ENCODE peak calls at places on chromosome 13, in ten cellular contexts. S is AG04450, H is glutamatergic neuron, T is adrenal gland, X is fibroblast of mammary gland, V is left ventricle myocardium inferior, A is AG10803, W is GM10248, M is IMR-90, Z is AG09309. N is an unnamed sample.

GRCh38 chr13:31037351-31037750 is 104.9 kb downstream of the TEX26 start:
- DNase-seq in T (no peak), S (no peak), H (no peak), A (no peak), V (no peak), Z (no peak), X (no peak), W (no peak), M (no peak), N (no peak)

GRCh38 chr13:94813920-94814500 is 101.7 kb upstream of the SOX21 start:
- DNase-seq in M (no peak), V (no peak), X (no peak), T (no peak), A (no peak), W (peak; percentile 34), S (no peak), Z (no peak), H (no peak), N (no peak)

GRCh38 chr13:27038323-27038722 is 133.3 kb downstream of the USP12 start:
- DNase-seq in H (no peak), W (no peak), V (no peak), Z (no peak), T (no peak), M (peak; percentile 74), S (no peak), X (peak; percentile 67), A (peak; percentile 74), N (no peak)

GRCh38 chr13:32278456-32278855 is 36.7 kb downstream of the ZAR1L start:
- DNase-seq in Z (no peak), H (no peak), X (peak; percentile 78), A (peak; percentile 23), V (no peak), S (peak; percentile 50), M (peak; percentile 91), T (no peak), W (peak; percentile 36), N (no peak)

GRCh38 chr13:24264976-24265375 is 44.4 kb upstream of the C1QTNF9 start:
- DNase-seq in S (no peak), Z (no peak), A (no peak), M (no peak), X (no peak), V (no peak), W (no peak), T (no peak), H (no peak), N (no peak)

GRCh38 chr13:36841411-36841810 is 22.4 kb downstream of the RFXAP start:
- DNase-seq in M (no peak), S (no peak), Z (no peak), W (no peak), X (peak; percentile 22), H (no peak), T (no peak), V (no peak), A (no peak), N (no peak)

GRCh38 chr13:95201814-95202521 is 99.3 kb downstream of the ABCC4 start:
- DNase-seq in X (no peak), S (no peak), T (no peak), W (no peak), Z (no peak), M (peak; percentile 50), A (peak; percentile 56), V (no peak), H (no peak), N (no peak)

GRCh38 chr13:100100115-100100879 is 11.4 kb downstream of the PCCA start:
- DNase-seq in W (no peak), A (peak; percentile 57), Z (no peak), M (peak; percentile 87), H (no peak), S (peak; percentile 50), X (peak; percentile 79), T (peak; percentile 40), V (no peak), N (no peak)

GRCh38 chr13:66353664-66354063 is 876.5 kb downstream of the PCDH9 start:
- DNase-seq in X (no peak), T (no peak), V (no peak), S (no peak), Z (no peak), W (no peak), A (no peak), M (no peak), H (no peak), N (no peak)

GRCh38 chr13:106176103-106176502 is 359.4 kb downstream of the EFNB2 start:
- DNase-seq in M (peak; percentile 78), Z (peak; percentile 46), A (peak; percentile 78), X (peak; percentile 82), W (no peak), H (no peak), V (no peak), T (no peak), S (no peak), N (no peak)

GRCh38 chr13:104773775-104774174 is 1707.6 kb upstream of the SLC10A2 start:
- DNase-seq in Z (no peak), V (no peak), S (peak; percentile 21), H (no peak), T (no peak), W (no peak), X (peak; percentile 54), A (peak; percentile 19), M (peak; percentile 54), N (no peak)

GRCh38 chr13:19117913-19118739 is 63.5 kb downstream of the TUBA3C start:
- DNase-seq in W (no peak), X (no peak), M (no peak), T (no peak), A (no peak), H (no peak), V (no peak), S (no peak), Z (no peak), N (no peak)
- TF ChIP-seq CTCF in W (no peak), X (no peak), M (no peak), T (no peak), A (no peak), H (no peak), V (no peak), S (no peak), Z (no peak), N (no peak)

GRCh38 chr13:103288114-103288513 is 221.9 kb upstream of the SLC10A2 start:
- DNase-seq in M (no peak), A (no peak), X (no peak), V (no peak), T (no peak), H (no peak), W (no peak), Z (no peak), S (no peak), N (no peak)
- TF ChIP-seq CTCF in M (no peak), A (no peak), X (no peak), V (no peak), T (no peak), H (no peak), W (no peak), Z (no peak), S (no peak), N (no peak)

GRCh38 chr13:109427695-109428094 is 358.7 kb downstream of the IRS2 start:
- DNase-seq in V (no peak), M (no peak), T (no peak), A (no peak), W (no peak), X (no peak), Z (no peak), H (no peak), S (no peak), N (no peak)
- TF ChIP-seq CTCF in V (no peak), M (no peak), T (no peak), A (no peak), W (no peak), X (no peak), Z (no peak), H (no peak), S (no peak), N (no peak)

GRCh38 chr13:30017880-30018279 is 167.5 kb upstream of the UBL3 start:
- DNase-seq in S (no peak), A (no peak), T (no peak), Z (no peak), V (no peak), H (peak; percentile 31), X (no peak), W (no peak), M (no peak), N (no peak)
- TF ChIP-seq CTCF in S (no peak), A (no peak), T (no peak), Z (no peak), V (no peak), H (peak; percentile 22), X (no peak), W (no peak), M (no peak), N (no peak)

GRCh38 chr13:98397861-98398260 is 179.0 kb downstream of the STK24 start:
- DNase-seq in V (no peak), X (no peak), W (no peak), Z (no peak), H (no peak), M (no peak), T (no peak), A (no peak), S (no peak), N (no peak)

GRCh38 chr13:98396071-98396710 is 180.7 kb downstream of the STK24 start:
- DNase-seq in V (no peak), X (peak; percentile 39), M (peak; percentile 6), W (no peak), T (no peak), Z (no peak), H (no peak), A (no peak), S (no peak), N (no peak)

GRCh38 chr13:98394820-98395510 is 181.9 kb downstream of the STK24 start:
- DNase-seq in V (no peak), S (no peak), Z (no peak), W (no peak), H (no peak), X (no peak), T (no peak), M (no peak), A (no peak), N (no peak)

GRCh38 chr13:98399756-98400155 is 177.2 kb downstream of the STK24 start:
- DNase-seq in A (peak; percentile 93), T (no peak), Z (peak; percentile 81), V (no peak), W (no peak), S (no peak), X (no peak), M (no peak), H (no peak), N (no peak)

GRCh38 chr13:98397221-98397620 is 179.7 kb downstream of the STK24 start:
- DNase-seq in A (no peak), S (no peak), T (no peak), X (peak; percentile 12), M (peak; percentile 40), V (no peak), W (no peak), H (no peak), Z (no peak), N (no peak)
- TF ChIP-seq CTCF in A (peak; percentile 54), S (peak; percentile 55), T (peak; percentile 23), X (peak; percentile 24), M (peak; percentile 43), V (peak; percentile 49), W (no peak), H (no peak), Z (peak; percentile 42), N (no peak)

GRCh38 chr13:35789335-35790166 is 313.1 kb upstream of the MAB21L1 start:
- DNase-seq in M (peak; percentile 61), X (peak; percentile 64), W (peak; percentile 18), Z (no peak), A (peak; percentile 70), V (no peak), H (no peak), S (no peak), T (no peak), N (no peak)
- TF ChIP-seq CTCF in M (peak; percentile 66), X (peak; percentile 65), W (peak; percentile 45), Z (peak; percentile 44), A (peak; percentile 75), V (peak; percentile 70), H (peak; percentile 64), S (peak; percentile 69), T (peak; percentile 35), N (peak; percentile 69)

N was measured in nephron progenitor cell.